ENCODE peak calls at places on chromosomes 16 and 17, in seven cellular contexts. H is H54; Z is astrocyte of the hippocampus; R is left lung; Y is stimulated activated CD4-positive, alpha-beta T cell treated with anti-CD3 and anti-CD28 coated beads, Interleukin-1b, Interleukin-23, amount 100 ng/mL, for 24 hours; A is PC-3; V is neural crest cell. N is an unnamed sample.

GRCh38 chr17:61463068-61463980 is 11.1 kb downstream of the TBX4 start:
- DNase-seq in Z (no peak), H (no peak), A (no peak), V (no peak), Y (no peak), R (no peak), N (peak)

GRCh38 chr17:56798916-56799315 is 34.8 kb downstream of the C17orf67 start:
- DNase-seq in V (no peak), H (no peak), Y (no peak), Z (peak), R (no peak), A (no peak), N (no peak)

GRCh38 chr17:37490022-37490587 is 414 bp downstream of the DUSP14 start:
- DNase-seq in H (no peak), A (peak), R (peak), Y (peak), V (peak), Z (peak), N (peak)

GRCh38 chr16:67877064-67877463 is 4.2 kb downstream of the EDC4 start:
- DNase-seq in Z (no peak), A (no peak), R (no peak), V (no peak), Y (no peak), H (no peak), N (no peak)

GRCh38 chr16:81366316-81366932 is 51.7 kb downstream of the GAN start:
- DNase-seq in R (no peak), H (peak), V (peak), A (peak), Y (no peak), Z (peak), N (no peak)

GRCh38 chr16:68257906-68258800 is 6.2 kb upstream of the SLC7A6 start:
- DNase-seq in H (peak), Z (peak), A (peak), R (no peak), V (no peak), Y (no peak), N (peak)

GRCh38 chr16:55663770-55664677 is 8.2 kb downstream of the SLC6A2 start:
- DNase-seq in V (no peak), R (no peak), A (peak), Y (no peak), Z (no peak), H (no peak), N (no peak)

GRCh38 chr17:73311781-73312641 is at the start of gene CDC42EP4:
- DNase-seq in R (peak), V (peak), Y (peak), A (peak), H (peak), Z (peak), N (peak)

GRCh38 chr17:73286863-73287296 is 24.9 kb downstream of the CDC42EP4 start:
- DNase-seq in V (no peak), Y (no peak), R (no peak), Z (peak), H (no peak), A (peak), N (no peak)

GRCh38 chr17:49612721-49613120 is 37.0 kb downstream of the NXPH3 start:
- DNase-seq in Z (no peak), V (no peak), H (no peak), R (no peak), A (no peak), Y (no peak), N (no peak)

GRCh38 chr17:10325036-10325435 is 47.8 kb downstream of the MYH13 start:
- DNase-seq in R (no peak), H (no peak), A (no peak), V (no peak), Y (no peak), Z (no peak), N (no peak)

GRCh38 chr16:57640185-57640584 is 11.8 kb downstream of the ADGRG1 start:
- DNase-seq in A (no peak), Y (no peak), R (no peak), H (no peak), Z (no peak), V (no peak), N (no peak)

GRCh38 chr17:60065867-60066266 is 12.9 kb downstream of the HEATR6 start:
- DNase-seq in A (peak), R (no peak), Y (no peak), Z (no peak), V (no peak), H (no peak), N (no peak)

GRCh38 chr16:397135-397661 is at the start of gene NME4:
- DNase-seq in H (peak), A (peak), Y (no peak), V (peak), R (no peak), Z (peak), N (no peak)

GRCh38 chr17:73510981-73511442 is 133.2 kb downstream of the SDK2 start:
- DNase-seq in V (no peak), Y (no peak), H (no peak), A (no peak), R (no peak), Z (peak), N (no peak)

GRCh38 chr17:63665527-63666214 is 34.3 kb downstream of the LIMD2 start:
- DNase-seq in Y (no peak), Z (no peak), A (no peak), V (no peak), H (no peak), R (no peak), N (no peak)

GRCh38 chr17:48494335-48494734 is 36.5 kb downstream of the HOXB1 start:
- DNase-seq in R (no peak), H (no peak), Y (no peak), A (peak), Z (peak), V (no peak), N (no peak)

GRCh38 chr16:53922805-53923645 is 219.1 kb downstream of the FTO start:
- DNase-seq in A (no peak), H (no peak), Y (no peak), Z (peak), R (no peak), V (no peak), N (no peak)

GRCh38 chr17:69592692-69593350 is 178.3 kb downstream of the MAP2K6 start:
- DNase-seq in V (no peak), Y (no peak), R (no peak), H (no peak), A (no peak), Z (peak), N (no peak)

N was measured in aorta.